ENCODE peak calls at places on chromosomes 2 and 18, in five cellular contexts. B, T, H, F and W are unnamed samples.

GRCh38 chr2:70944291-70944690 is 8.6 kb downstream of the ATP6V1B1 start:
- DNase-seq in H (no peak), B (no peak), F (no peak), T (no peak), W (no peak)

GRCh38 chr2:49028101-49028500 is 126.2 kb downstream of the FSHR start:
- DNase-seq in H (no peak), T (no peak), F (no peak), B (no peak), W (no peak)

GRCh38 chr2:118097657-118098056 is 9.4 kb downstream of the INSIG2 start:
- DNase-seq in B (no peak), H (no peak), F (no peak), T (no peak), W (no peak)

GRCh38 chr2:170113168-170113567 is 64.8 kb upstream of the MYO3B start:
- DNase-seq in H (no peak), B (no peak), F (no peak), T (no peak), W (no peak)

GRCh38 chr2:26970928-26971627 is 641 bp downstream of the MAPRE3 start:
- DNase-seq in B (no peak), T (no peak), F (peak), H (no peak), W (no peak)

GRCh38 chr2:160210599-160211138 is 10.6 kb upstream of the ITGB6 start:
- DNase-seq in F (no peak), B (peak), H (peak), T (peak), W (peak)

GRCh38 chr2:160334028-160334729 is 134.1 kb upstream of the ITGB6 start:
- DNase-seq in T (no peak), B (no peak), F (peak), H (no peak), W (no peak)

GRCh38 chr2:102100371-102101096 is 42.0 kb upstream of the IL1R1 start:
- DNase-seq in T (no peak), F (peak), B (no peak), H (no peak), W (no peak)

GRCh38 chr2:102238039-102238756 is 51.4 kb downstream of the IL1RL2 start:
- DNase-seq in T (no peak), F (peak), H (no peak), B (no peak), W (no peak)

GRCh38 chr18:77054606-77055428 is 77.8 kb downstream of the MBP start:
- DNase-seq in T (peak), F (peak), B (peak), H (peak), W (peak)

GRCh38 chr2:8148260-8148880 is 533.5 kb upstream of the ID2 start:
- DNase-seq in T (no peak), F (peak), H (no peak), B (no peak), W (no peak)

GRCh38 chr2:191103793-191104192 is 47.0 kb downstream of the STAT4 start:
- DNase-seq in H (no peak), B (no peak), T (no peak), F (peak), W (no peak)

GRCh38 chr2:215868886-215869285 is 144.5 kb downstream of the MREG start:
- DNase-seq in T (no peak), H (no peak), F (no peak), B (no peak), W (no peak)

GRCh38 chr18:36309436-36310391 is 12.2 kb downstream of the FHOD3 start:
- DNase-seq in B (no peak), H (no peak), F (peak), T (no peak), W (no peak)

GRCh38 chr2:64688909-64689308 is 35.2 kb upstream of the SERTAD2 start:
- DNase-seq in H (no peak), F (no peak), T (no peak), B (no peak), W (no peak)

GRCh38 chr2:150517951-150518680 is 30.6 kb upstream of the RND3 start:
- DNase-seq in F (peak), B (no peak), T (no peak), H (no peak), W (no peak)

GRCh38 chr2:135056790-135057189 is 4.7 kb downstream of the RAB3GAP1 start:
- DNase-seq in B (no peak), F (no peak), H (no peak), T (no peak), W (no peak)

GRCh38 chr2:231691251-231691772 is 17.0 kb upstream of the PTMA start:
- DNase-seq in B (no peak), F (no peak), H (no peak), T (no peak), W (no peak)

GRCh38 chr2:46050027-46050426 is 247.2 kb upstream of the EPAS1 start:
- DNase-seq in B (no peak), H (no peak), T (no peak), F (no peak), W (no peak)

GRCh38 chr2:28979041-28979440 is 2.1 kb upstream of the TOGARAM2 start:
- DNase-seq in B (no peak), H (no peak), T (no peak), F (no peak), W (no peak)

GRCh38 chr2:84781942-84782716 is 98.8 kb downstream of the TRABD2A start:
- DNase-seq in H (no peak), F (peak), T (no peak), B (no peak), W (no peak)

GRCh38 chr18:3093624-3094354 is 80.8 kb upstream of the LPIN2 start:
- DNase-seq in B (no peak), H (no peak), T (no peak), F (no peak), W (no peak)

GRCh38 chr18:75133721-75134645 is 75.0 kb downstream of the PTGR3 start:
- DNase-seq in F (no peak), B (no peak), H (no peak), T (no peak), W (no peak)

GRCh38 chr2:99697811-99698568 is 208.2 kb upstream of the REV1 start:
- DNase-seq in F (peak), T (no peak), H (no peak), B (no peak), W (no peak)